ENCODE peak calls at places on chromosomes 1 and 21, in six cellular contexts. One of them, this sample, is unnamed.

GRCh38 chr1:117017648-117018047 is 16.1 kb downstream of the CD101 start:
- DNase-seq in CD8-positive, alpha-beta T cell: no peak
- DNase-seq in lung: no peak
- DNase-seq in left ventricle myocardium inferior: peak
- DNase-seq in fibroblast of pulmonary artery: no peak
- DNase-seq in tibial nerve: no peak
- DNase-seq in this sample: no peak

GRCh38 chr1:10522324-10522860 is 47.6 kb downstream of the PEX14 start:
- DNase-seq in fibroblast of pulmonary artery: no peak
- DNase-seq in lung: no peak
- DNase-seq in tibial nerve: no peak
- DNase-seq in CD8-positive, alpha-beta T cell: no peak
- DNase-seq in left ventricle myocardium inferior: no peak
- DNase-seq in this sample: no peak

GRCh38 chr1:26017606-26018005 is 4.0 kb upstream of the EXTL1 start:
- DNase-seq in lung: no peak
- DNase-seq in left ventricle myocardium inferior: no peak
- DNase-seq in fibroblast of pulmonary artery: no peak
- DNase-seq in CD8-positive, alpha-beta T cell: no peak
- DNase-seq in tibial nerve: no peak
- DNase-seq in this sample: no peak

GRCh38 chr1:92483442-92484170 is 3.1 kb downstream of the GFI1 start:
- DNase-seq in lung: no peak
- DNase-seq in CD8-positive, alpha-beta T cell: peak
- DNase-seq in tibial nerve: no peak
- DNase-seq in fibroblast of pulmonary artery: no peak
- DNase-seq in left ventricle myocardium inferior: no peak
- DNase-seq in this sample: no peak

GRCh38 chr1:240575976-240576666 is 35.8 kb downstream of the GREM2 start:
- DNase-seq in lung: no peak
- DNase-seq in fibroblast of pulmonary artery: peak
- DNase-seq in left ventricle myocardium inferior: no peak
- DNase-seq in tibial nerve: no peak
- DNase-seq in CD8-positive, alpha-beta T cell: no peak
- DNase-seq in this sample: no peak

GRCh38 chr1:230327892-230328284 is 98.2 kb downstream of the PGBD5 start:
- DNase-seq in CD8-positive, alpha-beta T cell: no peak
- DNase-seq in left ventricle myocardium inferior: no peak
- DNase-seq in lung: no peak
- DNase-seq in tibial nerve: no peak
- DNase-seq in fibroblast of pulmonary artery: no peak
- DNase-seq in this sample: no peak

GRCh38 chr1:175221548-175222175 is 29.1 kb upstream of the KIAA0040 start:
- DNase-seq in CD8-positive, alpha-beta T cell: no peak
- DNase-seq in tibial nerve: no peak
- DNase-seq in lung: no peak
- DNase-seq in fibroblast of pulmonary artery: peak
- DNase-seq in left ventricle myocardium inferior: peak
- DNase-seq in this sample: no peak

GRCh38 chr1:170864238-170864637 is 71.1 kb upstream of the MROH9 start:
- DNase-seq in CD8-positive, alpha-beta T cell: no peak
- DNase-seq in left ventricle myocardium inferior: peak
- DNase-seq in fibroblast of pulmonary artery: peak
- DNase-seq in lung: no peak
- DNase-seq in tibial nerve: peak
- DNase-seq in this sample: no peak

GRCh38 chr1:212950243-212951057 is at the start of gene VASH2:
- DNase-seq in CD8-positive, alpha-beta T cell: peak
- DNase-seq in fibroblast of pulmonary artery: peak
- DNase-seq in lung: peak
- DNase-seq in tibial nerve: peak
- DNase-seq in left ventricle myocardium inferior: peak
- DNase-seq in this sample: peak

GRCh38 chr1:21317035-21317689 is 26.9 kb upstream of the ECE1 start:
- DNase-seq in tibial nerve: peak
- DNase-seq in lung: no peak
- DNase-seq in CD8-positive, alpha-beta T cell: no peak
- DNase-seq in left ventricle myocardium inferior: peak
- DNase-seq in fibroblast of pulmonary artery: peak
- DNase-seq in this sample: no peak

GRCh38 chr21:38327984-38328383 is 71.2 kb downstream of the KCNJ15 start:
- DNase-seq in CD8-positive, alpha-beta T cell: no peak
- DNase-seq in tibial nerve: no peak
- DNase-seq in left ventricle myocardium inferior: no peak
- DNase-seq in fibroblast of pulmonary artery: no peak
- DNase-seq in lung: no peak
- DNase-seq in this sample: no peak

GRCh38 chr1:29452463-29453230 is 216.3 kb downstream of the PTPRU start:
- DNase-seq in fibroblast of pulmonary artery: no peak
- DNase-seq in lung: no peak
- DNase-seq in left ventricle myocardium inferior: no peak
- DNase-seq in CD8-positive, alpha-beta T cell: no peak
- DNase-seq in tibial nerve: no peak
- DNase-seq in this sample: no peak

GRCh38 chr1:47696911-47697441 is 259.1 kb downstream of the FOXD2 start:
- DNase-seq in lung: peak
- DNase-seq in left ventricle myocardium inferior: no peak
- DNase-seq in fibroblast of pulmonary artery: no peak
- DNase-seq in tibial nerve: no peak
- DNase-seq in CD8-positive, alpha-beta T cell: no peak
- DNase-seq in this sample: no peak

GRCh38 chr1:63486679-63487078 is 36.3 kb downstream of the ITGB3BP start:
- DNase-seq in lung: no peak
- DNase-seq in tibial nerve: no peak
- DNase-seq in CD8-positive, alpha-beta T cell: no peak
- DNase-seq in left ventricle myocardium inferior: no peak
- DNase-seq in fibroblast of pulmonary artery: peak
- DNase-seq in this sample: no peak

GRCh38 chr1:223401873-223402789 is 8.9 kb downstream of the CCDC185 start:
- DNase-seq in left ventricle myocardium inferior: no peak
- DNase-seq in lung: no peak
- DNase-seq in CD8-positive, alpha-beta T cell: no peak
- DNase-seq in tibial nerve: no peak
- DNase-seq in fibroblast of pulmonary artery: peak
- DNase-seq in this sample: no peak

GRCh38 chr1:21568006-21568746 is 59.0 kb downstream of the ALPL start:
- DNase-seq in fibroblast of pulmonary artery: no peak
- DNase-seq in CD8-positive, alpha-beta T cell: no peak
- DNase-seq in left ventricle myocardium inferior: no peak
- DNase-seq in tibial nerve: no peak
- DNase-seq in lung: no peak
- DNase-seq in this sample: no peak

GRCh38 chr1:119286587-119287181 is 81.9 kb upstream of the HAO2 start:
- DNase-seq in tibial nerve: no peak
- DNase-seq in fibroblast of pulmonary artery: peak
- DNase-seq in left ventricle myocardium inferior: no peak
- DNase-seq in lung: no peak
- DNase-seq in CD8-positive, alpha-beta T cell: no peak
- DNase-seq in this sample: no peak

GRCh38 chr1:23791434-23792047 is 596 bp downstream of the LYPLA2 start:
- DNase-seq in CD8-positive, alpha-beta T cell: no peak
- DNase-seq in fibroblast of pulmonary artery: no peak
- DNase-seq in left ventricle myocardium inferior: peak
- DNase-seq in tibial nerve: no peak
- DNase-seq in lung: no peak
- DNase-seq in this sample: no peak

GRCh38 chr1:206631085-206631509 is 4.2 kb upstream of the DYRK3 start:
- DNase-seq in lung: peak
- DNase-seq in fibroblast of pulmonary artery: peak
- DNase-seq in left ventricle myocardium inferior: peak
- DNase-seq in CD8-positive, alpha-beta T cell: peak
- DNase-seq in tibial nerve: no peak
- DNase-seq in this sample: peak

GRCh38 chr1:86515597-86515996 is 31.3 kb upstream of the CLCA4 start:
- DNase-seq in left ventricle myocardium inferior: no peak
- DNase-seq in lung: no peak
- DNase-seq in CD8-positive, alpha-beta T cell: no peak
- DNase-seq in fibroblast of pulmonary artery: peak
- DNase-seq in tibial nerve: no peak
- DNase-seq in this sample: peak

GRCh38 chr1:17525065-17525464 is 14.4 kb upstream of the ARHGEF10L start:
- DNase-seq in tibial nerve: no peak
- DNase-seq in CD8-positive, alpha-beta T cell: no peak
- DNase-seq in fibroblast of pulmonary artery: no peak
- DNase-seq in lung: no peak
- DNase-seq in left ventricle myocardium inferior: no peak
- DNase-seq in this sample: no peak

GRCh38 chr21:18499761-18500376 is 96.3 kb upstream of the TMPRSS15 start:
- DNase-seq in tibial nerve: peak
- DNase-seq in fibroblast of pulmonary artery: peak
- DNase-seq in CD8-positive, alpha-beta T cell: peak
- DNase-seq in lung: no peak
- DNase-seq in left ventricle myocardium inferior: peak
- DNase-seq in this sample: peak

DNA sequence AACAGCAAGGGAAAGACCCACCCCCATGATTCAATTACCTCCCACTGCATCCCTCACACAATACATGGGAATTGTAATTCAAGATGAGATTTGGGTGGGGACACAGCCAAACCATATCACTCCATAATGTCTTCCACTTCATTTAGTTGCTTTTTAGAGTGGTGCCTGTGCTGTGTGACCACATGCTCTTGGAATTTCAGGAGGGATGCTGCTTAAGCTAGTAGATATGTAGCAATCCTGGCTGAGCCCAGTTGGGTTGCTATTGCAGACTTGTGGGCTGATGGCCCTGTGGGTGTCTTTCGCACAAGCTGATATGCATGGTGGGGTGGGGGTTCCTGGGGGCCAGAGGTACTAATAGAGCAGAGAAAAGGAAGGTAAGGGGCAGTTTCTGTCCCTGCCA is 160.4 kb upstream of the SYT6 start:
- DNase-seq in CD8-positive, alpha-beta T cell: no peak
- DNase-seq in tibial nerve: no peak
- DNase-seq in left ventricle myocardium inferior: no peak
- DNase-seq in fibroblast of pulmonary artery: no peak
- DNase-seq in lung: no peak
- DNase-seq in this sample: no peak
- H3K4me3 ChIP-seq in CD8-positive, alpha-beta T cell: no peak
- H3K4me3 ChIP-seq in tibial nerve: no peak
- H3K4me3 ChIP-seq in left ventricle myocardium inferior: no peak
- H3K4me3 ChIP-seq in fibroblast of pulmonary artery: no peak
- H3K4me3 ChIP-seq in lung: no peak
- H3K4me3 ChIP-seq in this sample: no peak

GRCh38 chr1:200784576-200784975 is 45.9 kb downstream of the CAMSAP2 start:
- DNase-seq in CD8-positive, alpha-beta T cell: no peak
- DNase-seq in lung: no peak
- DNase-seq in fibroblast of pulmonary artery: no peak
- DNase-seq in tibial nerve: no peak
- DNase-seq in left ventricle myocardium inferior: no peak
- DNase-seq in this sample: no peak
- TF ChIP-seq CTCF in CD8-positive, alpha-beta T cell: no peak
- TF ChIP-seq CTCF in lung: no peak
- TF ChIP-seq CTCF in fibroblast of pulmonary artery: no peak
- TF ChIP-seq CTCF in tibial nerve: no peak
- TF ChIP-seq CTCF in left ventricle myocardium inferior: no peak
- TF ChIP-seq CTCF in this sample: no peak

DNA sequence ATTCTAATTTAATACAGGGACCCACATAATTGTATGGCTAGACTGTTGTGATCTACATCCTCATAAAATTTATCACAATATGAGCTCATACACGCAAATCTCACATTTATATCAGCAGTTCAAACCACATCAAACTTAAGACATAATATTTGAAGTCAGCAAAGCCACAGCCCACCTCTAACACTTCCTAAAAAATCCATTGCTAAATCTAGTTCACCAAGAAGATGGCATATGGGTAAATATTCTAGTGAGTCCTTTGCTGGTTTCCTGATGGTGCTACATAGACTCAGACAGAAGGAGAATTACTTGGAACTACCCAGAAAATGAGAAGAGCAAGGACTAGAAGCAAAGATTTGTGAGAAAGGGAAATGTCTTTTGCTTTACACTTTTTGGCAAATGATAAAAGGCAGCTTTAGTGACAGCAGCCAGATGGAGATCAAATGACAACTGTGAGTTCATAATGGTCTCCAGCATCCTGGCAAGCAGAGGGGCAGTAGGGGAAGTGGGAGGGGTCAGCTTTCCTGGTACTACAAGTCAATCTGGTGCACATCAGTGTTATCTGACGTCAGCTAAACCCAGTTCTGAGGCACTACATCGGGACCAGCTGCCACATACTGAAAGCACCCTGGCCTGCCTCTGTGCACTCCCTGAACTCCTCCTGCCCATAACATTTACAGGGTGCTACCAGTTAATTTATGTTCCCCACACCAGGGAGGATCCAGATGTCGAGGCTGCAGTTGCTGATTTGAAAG is 10.6 kb upstream of the GADD45A start:
- DNase-seq in fibroblast of pulmonary artery: peak
- DNase-seq in left ventricle myocardium inferior: peak
- DNase-seq in tibial nerve: no peak
- DNase-seq in lung: peak
- DNase-seq in CD8-positive, alpha-beta T cell: peak
- DNase-seq in this sample: no peak
- H3K4me3 ChIP-seq in fibroblast of pulmonary artery: no peak
- H3K4me3 ChIP-seq in left ventricle myocardium inferior: no peak
- H3K4me3 ChIP-seq in tibial nerve: no peak
- H3K4me3 ChIP-seq in lung: no peak
- H3K4me3 ChIP-seq in CD8-positive, alpha-beta T cell: no peak
- H3K4me3 ChIP-seq in this sample: no peak

GRCh38 chr1:209249280-209249670 is 334.2 kb upstream of the CAMK1G start:
- DNase-seq in tibial nerve: no peak
- DNase-seq in CD8-positive, alpha-beta T cell: no peak
- DNase-seq in lung: no peak
- DNase-seq in fibroblast of pulmonary artery: peak
- DNase-seq in left ventricle myocardium inferior: no peak
- DNase-seq in this sample: no peak

GRCh38 chr1:209248649-209249279 is 334.8 kb upstream of the CAMK1G start:
- DNase-seq in left ventricle myocardium inferior: no peak
- DNase-seq in lung: peak
- DNase-seq in tibial nerve: peak
- DNase-seq in CD8-positive, alpha-beta T cell: no peak
- DNase-seq in fibroblast of pulmonary artery: peak
- DNase-seq in this sample: peak

GRCh38 chr1:209249785-209250441 is 333.6 kb upstream of the CAMK1G start:
- DNase-seq in left ventricle myocardium inferior: no peak
- DNase-seq in fibroblast of pulmonary artery: no peak
- DNase-seq in lung: no peak
- DNase-seq in CD8-positive, alpha-beta T cell: no peak
- DNase-seq in tibial nerve: no peak
- DNase-seq in this sample: no peak

GRCh38 chr1:209246660-209247059 is 336.9 kb upstream of the CAMK1G start:
- DNase-seq in lung: no peak
- DNase-seq in tibial nerve: no peak
- DNase-seq in fibroblast of pulmonary artery: no peak
- DNase-seq in CD8-positive, alpha-beta T cell: no peak
- DNase-seq in left ventricle myocardium inferior: no peak
- DNase-seq in this sample: no peak

DNA sequence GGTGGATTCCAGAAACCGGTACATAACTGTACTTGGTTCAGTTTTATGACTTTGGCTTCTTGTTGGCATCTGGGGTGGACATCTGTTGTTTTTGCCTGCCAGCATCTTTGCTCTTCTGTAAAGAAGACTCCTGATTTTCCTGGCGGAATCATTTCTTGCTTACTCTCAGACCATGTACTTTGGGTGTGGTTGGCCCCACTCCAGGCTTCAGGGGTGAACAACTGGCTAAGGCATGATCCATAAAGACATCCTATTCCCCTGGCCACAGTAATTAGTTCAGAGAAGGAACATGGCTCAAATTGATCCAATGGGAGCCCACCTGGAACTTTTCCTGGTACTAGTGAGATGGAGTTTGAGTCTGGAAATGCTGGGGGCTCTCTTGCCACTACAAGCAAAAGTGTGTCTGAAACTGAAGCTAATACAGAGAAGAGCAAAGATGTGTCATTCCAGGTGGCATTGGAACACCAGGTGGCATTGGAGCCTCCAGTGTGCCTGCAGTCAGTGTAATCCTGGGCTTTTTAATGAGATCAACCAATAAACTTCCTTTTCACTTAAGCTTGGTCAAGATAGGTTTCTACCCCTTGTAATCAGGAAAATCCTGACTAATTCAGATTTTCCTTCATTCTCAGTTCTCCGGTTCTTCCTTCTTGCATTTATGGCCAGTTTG is 332.4 kb upstream of the CAMK1G start:
- DNase-seq in tibial nerve: no peak
- DNase-seq in lung: no peak
- DNase-seq in left ventricle myocardium inferior: no peak
- DNase-seq in fibroblast of pulmonary artery: no peak
- DNase-seq in CD8-positive, alpha-beta T cell: no peak
- DNase-seq in this sample: no peak
- TF ChIP-seq CTCF in tibial nerve: no peak
- TF ChIP-seq CTCF in lung: no peak
- TF ChIP-seq CTCF in left ventricle myocardium inferior: no peak
- TF ChIP-seq CTCF in fibroblast of pulmonary artery: no peak
- TF ChIP-seq CTCF in CD8-positive, alpha-beta T cell: no peak
- TF ChIP-seq CTCF in this sample: no peak